ENCODE peak calls at places on chromosomes 3 and 15, in eight cellular contexts. H is esophagus squamous epithelium, Q is neural progenitor cell, I is ovary, A is GM06990, M is psoas muscle, O is tibial nerve, E is kidney epithelial cell. T is an unnamed sample.

GRCh38 chr3:105118905-105119304 is 247.8 kb upstream of the ALCAM start:
- DNase-seq in H (no peak), Q (no peak), I (no peak), A (no peak), M (no peak), O (no peak), E (peak), T (no peak)

GRCh38 chr15:38854506-38854905 is 289.9 kb upstream of the RASGRP1 start:
- DNase-seq in H (no peak), Q (no peak), I (no peak), A (no peak), M (no peak), O (no peak), E (no peak), T (no peak)

GRCh38 chr3:51311055-51311454 is 74.0 kb upstream of the MANF start:
- DNase-seq in H (no peak), Q (peak), I (no peak), A (no peak), M (no peak), O (no peak), E (no peak), T (peak)

GRCh38 chr3:161549251-161549650 is 52.6 kb downstream of the OTOL1 start:
- DNase-seq in H (no peak), Q (no peak), I (no peak), A (no peak), M (no peak), O (no peak), E (no peak), T (no peak)

GRCh38 chr15:30827625-30828303 is 76.0 kb upstream of the FAN1 start:
- DNase-seq in H (no peak), Q (no peak), I (no peak), A (no peak), M (no peak), O (no peak), E (no peak), T (no peak)

GRCh38 chr15:89116404-89116803 is 28.1 kb downstream of the ABHD2 start:
- DNase-seq in H (no peak), Q (no peak), I (no peak), A (no peak), M (no peak), O (no peak), E (no peak), T (no peak)

GRCh38 chr3:190863119-190863465 is 598 bp upstream of the GMNC start:
- DNase-seq in H (no peak), Q (no peak), I (no peak), A (no peak), M (no peak), O (no peak), E (no peak), T (no peak)

GRCh38 chr3:71510485-71510884 is 73.0 kb downstream of the FOXP1 start:
- DNase-seq in H (no peak), Q (no peak), I (no peak), A (no peak), M (no peak), O (no peak), E (no peak), T (no peak)

GRCh38 chr15:89628301-89628700 is 27.0 kb downstream of the KIF7 start:
- DNase-seq in H (no peak), Q (no peak), I (no peak), A (no peak), M (peak), O (no peak), E (no peak), T (no peak)

GRCh38 chr3:65748326-65748725 is 290.4 kb downstream of the MAGI1 start:
- DNase-seq in H (no peak), Q (no peak), I (no peak), A (no peak), M (no peak), O (no peak), E (no peak), T (no peak)

GRCh38 chr3:64209866-64210609 is 15.2 kb downstream of the PRICKLE2 start:
- DNase-seq in H (no peak), Q (no peak), I (peak), A (no peak), M (peak), O (peak), E (no peak), T (no peak)

GRCh38 chr3:174891524-174892203 is 32.5 kb downstream of the NAALADL2 start:
- DNase-seq in H (no peak), Q (peak), I (no peak), A (no peak), M (no peak), O (no peak), E (no peak), T (no peak)

GRCh38 chr3:114310701-114311100 is 16.9 kb downstream of the TIGIT start:
- DNase-seq in H (no peak), Q (no peak), I (no peak), A (no peak), M (no peak), O (no peak), E (no peak), T (no peak)

GRCh38 chr15:43800286-43801136 is at the start of gene HYPK:
- DNase-seq in H (peak), Q (peak), I (peak), A (peak), M (peak), O (peak), E (no peak), T (peak)

GRCh38 chr3:38314767-38315487 is 31.7 kb upstream of the XYLB start:
- DNase-seq in H (no peak), Q (peak), I (no peak), A (no peak), M (no peak), O (no peak), E (no peak), T (no peak)

GRCh38 chr15:74443100-74443909 is 9.5 kb upstream of the SEMA7A start:
- DNase-seq in H (no peak), Q (peak), I (no peak), A (no peak), M (no peak), O (no peak), E (no peak), T (no peak)

GRCh38 chr15:98823012-98823458 is 174.7 kb downstream of the IGF1R start:
- DNase-seq in H (no peak), Q (peak), I (no peak), A (no peak), M (no peak), O (no peak), E (peak), T (no peak)

GRCh38 chr15:55683366-55683765 is 59.6 kb downstream of the PRTG start:
- DNase-seq in H (no peak), Q (no peak), I (no peak), A (no peak), M (no peak), O (no peak), E (no peak), T (no peak)

GRCh38 chr15:77646104-77646694 is 13.5 kb upstream of the LINGO1 start:
- DNase-seq in H (no peak), Q (no peak), I (no peak), A (no peak), M (no peak), O (no peak), E (no peak), T (no peak)

GRCh38 chr15:77251662-77252061 is 168.2 kb downstream of the PEAK1 start:
- DNase-seq in H (no peak), Q (peak), I (no peak), A (no peak), M (no peak), O (no peak), E (no peak), T (no peak)

GRCh38 chr3:128498901-128499530 is 6.0 kb upstream of the GATA2 start:
- DNase-seq in H (no peak), Q (no peak), I (no peak), A (no peak), M (no peak), O (no peak), E (no peak), T (no peak)

GRCh38 chr15:52288051-52288942 is 7.3 kb downstream of the MYO5C start:
- DNase-seq in H (no peak), Q (no peak), I (no peak), A (no peak), M (no peak), O (no peak), E (peak), T (no peak)

GRCh38 chr3:3110299-3110630 is at the start of gene IL5RA:
- DNase-seq in H (no peak), Q (peak), I (no peak), A (no peak), M (no peak), O (no peak), E (no peak), T (no peak)

GRCh38 chr3:120147072-120147871 is 53.0 kb upstream of the GSK3B start:
- DNase-seq in H (no peak), Q (peak), I (no peak), A (no peak), M (no peak), O (no peak), E (no peak), T (peak)

GRCh38 chr3:193794002-193794835 is 201.2 kb downstream of the OPA1 start:
- DNase-seq in H (no peak), Q (no peak), I (no peak), A (no peak), M (no peak), O (no peak), E (no peak), T (no peak)
- TF ChIP-seq CTCF in H (no peak), Q (no peak), I (no peak), A (no peak), M (no peak), O (no peak), E (no peak), T (no peak)

GRCh38 chr3:62184559-62184958 is 188.8 kb downstream of the FEZF2 start:
- DNase-seq in H (no peak), Q (no peak), I (no peak), A (no peak), M (peak), O (peak), E (no peak), T (no peak)
- TF ChIP-seq CTCF in H (no peak), Q (peak), I (no peak), A (no peak), M (no peak), O (no peak), E (no peak), T (no peak)

GRCh38 chr3:50274371-50275104 is 4.3 kb upstream of the LSMEM2 start:
- DNase-seq in H (no peak), Q (peak), I (peak), A (peak), M (peak), O (no peak), E (no peak), T (peak)
- TF ChIP-seq CTCF in H (peak), Q (peak), I (peak), A (peak), M (peak), O (peak), E (peak), T (peak)

DNA sequence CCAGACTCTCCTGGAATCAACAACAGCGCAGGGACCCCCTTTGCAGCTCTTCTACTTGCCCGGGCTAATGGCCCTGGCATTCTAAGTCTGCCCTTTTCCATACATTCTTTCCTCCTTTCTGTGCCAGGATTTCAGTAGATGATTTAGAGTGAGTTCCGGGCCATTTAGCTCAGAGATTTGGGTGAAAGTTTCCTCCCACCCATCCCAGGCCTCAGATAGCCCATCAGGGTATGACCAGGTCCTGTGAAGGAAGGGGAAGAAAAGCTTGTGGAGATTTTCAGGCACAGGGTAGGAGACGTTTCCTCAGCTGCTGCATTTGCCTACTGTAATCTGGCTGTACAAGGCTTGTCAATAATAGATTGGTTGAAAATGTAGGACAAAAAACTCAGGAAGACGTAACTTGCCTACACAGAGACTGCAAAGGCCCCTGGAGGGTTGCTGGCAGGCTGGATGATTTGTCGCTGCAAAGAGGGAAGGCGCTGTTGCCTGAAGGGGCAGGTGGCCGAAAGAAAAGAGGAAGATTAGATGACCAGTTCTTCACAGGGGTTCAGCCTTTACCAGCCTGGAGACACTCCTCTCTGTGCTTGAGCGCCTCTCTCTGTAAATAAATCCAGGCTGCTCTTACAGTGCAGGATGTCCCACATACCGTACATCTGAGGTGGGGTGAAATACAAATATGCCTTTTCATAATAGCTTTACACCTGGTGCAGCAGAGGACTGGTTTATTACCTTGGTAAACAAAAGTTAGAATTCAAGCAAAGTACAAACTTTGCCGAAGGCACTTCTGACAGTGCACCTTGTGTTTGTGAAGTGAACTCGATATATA is 63.4 kb upstream of the BCL6 start:
- DNase-seq in H (no peak), Q (peak), I (no peak), A (no peak), M (no peak), O (no peak), E (peak), T (no peak)
- TF ChIP-seq CTCF in H (no peak), Q (no peak), I (no peak), A (no peak), M (no peak), O (no peak), E (no peak), T (no peak)

DNA sequence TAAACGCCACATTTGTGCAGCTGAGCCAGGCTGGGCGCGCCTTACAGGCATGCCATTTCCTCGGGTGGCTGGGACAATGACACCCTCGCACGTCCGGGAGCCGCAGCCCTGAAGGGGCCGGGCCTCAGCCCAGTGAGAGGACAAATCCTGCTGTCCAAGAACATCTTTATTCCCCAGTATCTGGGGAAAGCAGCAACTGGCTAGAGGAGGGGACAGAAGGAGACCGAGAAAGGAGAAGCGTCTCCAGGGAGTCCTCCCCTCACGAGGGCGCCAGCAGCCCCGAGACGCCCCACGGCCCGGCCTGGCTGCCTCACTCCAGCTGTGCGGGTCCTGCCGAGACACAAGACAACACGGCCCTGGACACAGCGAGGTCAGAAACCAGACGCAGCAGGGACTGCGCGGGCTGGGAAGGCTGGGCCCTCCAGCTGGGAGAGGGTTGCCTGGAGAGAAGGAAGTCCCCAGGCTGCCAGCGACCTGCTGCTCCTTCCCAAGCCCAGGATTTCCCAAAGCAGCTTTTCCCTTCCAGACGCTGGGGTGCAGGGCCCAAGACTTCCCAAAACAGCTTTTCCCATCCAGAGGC is 130.2 kb downstream of the CHSY1 start:
- DNase-seq in H (no peak), Q (peak), I (peak), A (peak), M (peak), O (peak), E (no peak), T (peak)
- TF ChIP-seq CTCF in H (peak), Q (peak), I (no peak), A (peak), M (peak), O (no peak), E (peak), T (peak)

DNA sequence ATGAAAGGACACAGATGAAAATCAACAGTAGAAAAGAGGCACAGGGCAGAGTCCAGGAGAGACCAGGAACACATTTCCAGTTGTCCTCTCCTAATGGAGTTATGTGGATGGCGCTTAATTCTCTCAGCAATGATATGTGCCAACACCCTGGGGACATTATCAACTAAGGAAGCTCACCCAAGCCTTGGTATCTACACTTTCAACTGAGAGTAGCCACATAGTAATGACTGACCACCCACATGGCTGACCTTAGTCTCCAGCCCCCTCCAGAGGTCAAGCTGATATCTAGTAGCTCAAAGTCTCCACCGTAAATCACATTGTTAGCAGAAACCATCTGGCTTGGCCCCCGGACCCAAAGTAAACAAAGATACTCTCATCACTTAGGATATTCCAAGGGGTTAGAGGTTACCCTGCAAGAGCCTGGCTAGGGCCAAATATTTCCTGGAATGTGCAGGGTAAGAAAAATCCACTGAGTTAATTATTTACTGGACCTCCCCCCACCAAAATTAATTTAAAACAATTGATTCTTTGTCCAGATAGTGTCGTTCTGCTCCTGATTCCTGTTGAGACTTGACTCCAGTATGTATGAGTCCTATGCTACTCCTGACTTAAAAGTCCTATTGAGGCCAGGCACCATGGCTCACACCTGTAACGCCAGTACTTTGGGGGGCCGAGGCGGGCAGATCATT is 24.8 kb downstream of the GABRR3 start:
- DNase-seq in H (no peak), Q (no peak), I (no peak), A (no peak), M (no peak), O (no peak), E (no peak), T (no peak)
- TF ChIP-seq CTCF in H (no peak), Q (no peak), I (no peak), A (no peak), M (no peak), O (no peak), E (no peak), T (no peak)

DNA sequence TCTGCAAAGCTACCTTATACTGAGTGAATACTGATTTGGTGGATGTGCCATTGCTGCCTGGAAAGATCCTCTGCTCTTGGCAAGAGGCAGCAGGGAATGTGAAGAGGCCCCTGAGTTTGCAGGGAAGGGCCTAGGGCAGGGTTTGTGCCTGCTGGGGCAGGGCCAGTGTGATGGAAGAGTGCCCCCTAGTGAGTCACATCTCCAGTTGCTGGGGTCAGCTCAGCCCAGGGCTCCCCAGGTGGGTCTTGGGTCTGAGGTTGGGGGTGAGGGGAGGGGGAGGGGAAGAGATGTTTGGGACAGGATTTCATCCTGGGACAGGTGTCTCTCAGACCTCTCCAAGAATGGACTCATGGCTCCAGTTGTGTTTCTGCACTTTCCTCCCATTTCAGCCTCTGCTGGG is 4.1 kb upstream of the AMOTL2 start:
- DNase-seq in H (no peak), Q (peak), I (no peak), A (no peak), M (peak), O (no peak), E (no peak), T (no peak)
- TF ChIP-seq CTCF in H (peak), Q (peak), I (no peak), A (peak), M (peak), O (peak), E (peak), T (peak)

DNA sequence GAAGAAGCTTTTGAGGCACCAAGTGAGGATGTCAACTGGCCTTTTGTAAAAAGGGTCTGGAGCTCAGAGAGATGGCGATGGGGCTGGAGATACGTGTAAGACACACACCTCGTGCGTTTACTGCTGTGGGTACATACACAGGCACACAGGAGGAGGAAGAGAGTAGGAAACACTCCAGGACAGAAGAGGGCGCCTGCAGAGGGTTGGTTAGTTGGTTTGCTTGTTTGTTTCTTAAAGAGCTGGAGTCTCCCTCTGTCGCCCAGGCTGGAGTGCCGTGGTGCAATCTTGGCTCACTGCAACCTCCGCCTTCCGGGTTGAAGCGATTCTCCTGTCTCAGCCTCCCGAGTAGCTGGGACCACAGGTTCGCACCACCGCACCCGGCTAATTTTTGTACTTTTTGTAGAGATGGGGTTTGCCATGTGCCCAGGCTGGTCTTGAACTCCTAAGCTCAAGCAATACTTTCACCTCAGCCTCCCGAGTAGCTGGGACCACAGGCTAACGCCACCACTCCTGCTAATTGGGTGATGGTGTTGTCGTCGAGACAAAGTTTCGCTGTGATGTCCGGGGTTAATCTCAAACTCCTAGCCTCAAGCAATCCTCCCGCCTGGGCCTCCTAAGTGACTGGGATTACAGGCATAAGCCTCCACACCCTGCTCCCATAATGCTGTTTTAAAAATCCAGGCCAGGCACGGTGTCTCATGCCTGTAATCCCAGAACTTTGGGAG is 1.2 kb upstream of the PRR20G start:
- DNase-seq in H (no peak), Q (no peak), I (no peak), A (no peak), M (no peak), O (no peak), E (no peak), T (no peak)
- TF ChIP-seq CTCF in H (no peak), Q (no peak), I (no peak), A (no peak), M (no peak), O (no peak), E (no peak), T (no peak)

GRCh38 chr15:33618300-33618699 is 307.5 kb downstream of the RYR3 start:
- DNase-seq in H (no peak), Q (no peak), I (no peak), A (no peak), M (no peak), O (no peak), E (no peak), T (no peak)

GRCh38 chr15:33621156-33621555 is 310.4 kb downstream of the RYR3 start:
- DNase-seq in H (no peak), Q (no peak), I (no peak), A (no peak), M (no peak), O (no peak), E (no peak), T (no peak)

GRCh38 chr15:33623010-33623409 is 312.2 kb downstream of the RYR3 start:
- DNase-seq in H (no peak), Q (peak), I (no peak), A (no peak), M (no peak), O (no peak), E (no peak), T (no peak)
- TF ChIP-seq CTCF in H (peak), Q (peak), I (no peak), A (peak), M (no peak), O (no peak), E (no peak), T (no peak)